ENCODE peak calls at places on chromosome 12, in four cellular contexts. I, D, F and E are unnamed samples.

GRCh38 chr12:67710582-67710981 is 62.0 kb downstream of the DYRK2 start:
- DNase-seq in D (no peak), F (peak; percentile 70), I (no peak), E (peak; percentile 60)

GRCh38 chr12:27521066-27521465 is 2.9 kb upstream of the PPFIBP1 start:
- DNase-seq in I (no peak), D (no peak), F (peak; percentile 52), E (no peak)

GRCh38 chr12:65522956-65523857 is 244.7 kb downstream of the MSRB3 start:
- DNase-seq in I (no peak), D (no peak), F (peak; percentile 61), E (peak; percentile 70)

GRCh38 chr12:53500119-53500775 is 836 bp upstream of the TARBP2 start:
- DNase-seq in D (peak; percentile 83), I (no peak), F (peak; percentile 63), E (peak; percentile 65)

GRCh38 chr12:59431266-59431665 is 164.6 kb upstream of the SLC16A7 start:
- DNase-seq in F (no peak), D (no peak), I (no peak), E (peak; percentile 15)

GRCh38 chr12:74619886-74620285 is 82.3 kb downstream of the ATXN7L3B start:
- DNase-seq in D (no peak), F (no peak), I (no peak), E (no peak)

GRCh38 chr12:102504871-102505270 is 24.5 kb upstream of the IGF1 start:
- DNase-seq in I (no peak), F (no peak), D (no peak), E (no peak)

GRCh38 chr12:45231515-45232145 is 15.7 kb downstream of the ANO6 start:
- DNase-seq in I (no peak), F (peak; percentile 82), D (no peak), E (peak; percentile 81)

GRCh38 chr12:13772264-13772663 is 209.1 kb downstream of the GRIN2B start:
- DNase-seq in D (no peak), I (no peak), F (no peak), E (no peak)

GRCh38 chr12:1797991-1798733 is 22.2 kb upstream of the LRTM2 start:
- DNase-seq in F (no peak), I (no peak), D (no peak), E (no peak)

GRCh38 chr12:53215497-53215896 is 8.4 kb upstream of the ITGB7 start:
- DNase-seq in I (no peak), D (no peak), F (no peak), E (no peak)

GRCh38 chr12:120013659-120014380 is 24.8 kb downstream of the BICDL1 start:
- DNase-seq in I (no peak), F (no peak), D (no peak), E (peak; percentile 74)

GRCh38 chr12:14958361-14959125 is 2.9 kb downstream of the ARHGDIB start:
- DNase-seq in D (no peak), F (no peak), I (no peak), E (no peak)

GRCh38 chr12:110874781-110875180 is 28.0 kb downstream of the CCDC63 start:
- DNase-seq in I (no peak), F (no peak), D (no peak), E (no peak)

GRCh38 chr12:6923851-6924250 is 3.9 kb upstream of the ATN1 start:
- DNase-seq in I (no peak), D (no peak), F (no peak), E (no peak)

GRCh38 chr12:69151254-69151751 is 88.1 kb upstream of the CPSF6 start:
- DNase-seq in D (no peak), I (peak; percentile 64), F (no peak), E (no peak)

GRCh38 chr12:27382126-27382795 is 49.6 kb downstream of the BMAL2 start:
- DNase-seq in F (peak; percentile 76), I (no peak), D (no peak), E (peak; percentile 29)

GRCh38 chr12:109309441-109310246 is 560 bp upstream of the FOXN4 start:
- DNase-seq in D (no peak), I (no peak), F (no peak), E (peak; percentile 11)